ENCODE peak calls at places on chromosomes 1 and 21, in six cellular contexts. U is Panc1; J is NCI-H460; X is COR-L47; R is HL-60; P is activated naive CD4-positive, alpha-beta T cell. N is an unnamed sample.

GRCh38 chr1:3359346-3360157 is 94.9 kb upstream of the ARHGEF16 start:
- DNase-seq in U (no peak), J (no peak), X (no peak), R (no peak), P (no peak), N (no peak)

GRCh38 chr1:178273707-178274410 is 180.0 kb downstream of the RASAL2 start:
- DNase-seq in U (no peak), J (no peak), X (no peak), R (peak; percentile 9), P (no peak), N (peak; percentile 33)

GRCh38 chr1:171345536-171345935 is 31.6 kb downstream of the FMO4 start:
- DNase-seq in U (no peak), J (no peak), X (no peak), R (no peak), P (no peak), N (no peak)

GRCh38 chr1:7609311-7609994 is 161.6 kb upstream of the VAMP3 start:
- DNase-seq in U (no peak), J (no peak), X (peak; percentile 59), R (no peak), P (no peak), N (no peak)

GRCh38 chr1:176122282-176122681 is 84.8 kb downstream of the COP1 start:
- DNase-seq in U (no peak), J (no peak), X (no peak), R (no peak), P (no peak), N (no peak)

GRCh38 chr1:223670458-223671159 is 5.1 kb upstream of the CAPN8 start:
- DNase-seq in U (no peak), J (peak; percentile 32), X (no peak), R (peak; percentile 7), P (no peak), N (peak; percentile 9)

GRCh38 chr1:237261198-237261597 is 219.2 kb downstream of the RYR2 start:
- DNase-seq in U (no peak), J (no peak), X (no peak), R (no peak), P (no peak), N (no peak)

GRCh38 chr1:34131396-34132160 is 33.5 kb downstream of the CSMD2 start:
- DNase-seq in U (no peak), J (no peak), X (no peak), R (no peak), P (no peak), N (no peak)

GRCh38 chr1:228351850-228352249 is 54.8 kb downstream of the TRIM11 start:
- DNase-seq in U (no peak), J (no peak), X (no peak), R (no peak), P (no peak), N (no peak)

GRCh38 chr1:8681317-8681650 is 136.2 kb downstream of the RERE start:
- DNase-seq in U (no peak), J (no peak), X (no peak), R (no peak), P (no peak), N (no peak)

GRCh38 chr1:200437088-200437487 is 27.3 kb upstream of the ZNF281 start:
- DNase-seq in U (no peak), J (no peak), X (no peak), R (no peak), P (no peak), N (no peak)

GRCh38 chr1:7402548-7402850 is 368.6 kb upstream of the VAMP3 start:
- DNase-seq in U (no peak), J (no peak), X (no peak), R (no peak), P (no peak), N (no peak)

GRCh38 chr1:7705048-7705907 is 65.8 kb upstream of the VAMP3 start:
- DNase-seq in U (no peak), J (no peak), X (peak; percentile 21), R (peak; percentile 9), P (peak; percentile 6), N (no peak)

GRCh38 chr21:36974851-36975192 is 8.4 kb upstream of the HLCS start:
- DNase-seq in U (no peak), J (no peak), X (no peak), R (no peak), P (no peak), N (no peak)

GRCh38 chr1:109884242-109884891 is 26.3 kb upstream of the CSF1 start:
- DNase-seq in U (no peak), J (no peak), X (no peak), R (no peak), P (no peak), N (no peak)

GRCh38 chr1:60596791-60597748 is 485.3 kb upstream of the NFIA start:
- DNase-seq in U (no peak), J (no peak), X (no peak), R (no peak), P (no peak), N (peak; percentile 40)

GRCh38 chr1:155113450-155113985 is 14.2 kb upstream of the EFNA1 start:
- DNase-seq in U (no peak), J (no peak), X (no peak), R (no peak), P (no peak), N (no peak)

GRCh38 chr1:5810131-5810530 is 182.1 kb downstream of the NPHP4 start:
- DNase-seq in U (no peak), J (no peak), X (no peak), R (no peak), P (no peak), N (no peak)

GRCh38 chr1:51729824-51730284 is 113.0 kb downstream of the OSBPL9 start:
- DNase-seq in U (no peak), J (no peak), X (no peak), R (no peak), P (no peak), N (no peak)

GRCh38 chr1:6310116-6310848 is 49.4 kb upstream of the GPR153 start:
- DNase-seq in U (no peak), J (no peak), X (no peak), R (no peak), P (no peak), N (no peak)

GRCh38 chr1:87915771-87916170 is 587.1 kb downstream of the LMO4 start:
- DNase-seq in U (no peak), J (no peak), X (no peak), R (no peak), P (no peak), N (no peak)

GRCh38 chr1:41455479-41456271 is 28.8 kb downstream of the EDN2 start:
- DNase-seq in U (no peak), J (no peak), X (no peak), R (no peak), P (no peak), N (peak; percentile 31)

GRCh38 chr1:39575191-39576015 is 1.2 kb downstream of the PABPC4 start:
- DNase-seq in U (no peak), J (no peak), X (peak; percentile 9), R (peak; percentile 25), P (no peak), N (peak; percentile 66)

GRCh38 chr1:227761621-227762230 is 26.5 kb downstream of the SNAP47 start:
- DNase-seq in U (no peak), J (no peak), X (no peak), R (no peak), P (no peak), N (no peak)

GRCh38 chr1:223393275-223394214 is at the start of gene CCDC185:
- DNase-seq in U (no peak), J (no peak), X (peak; percentile 8), R (no peak), P (no peak), N (no peak)

N was measured in brain microvascular endothelial cell.